ENCODE peak calls at places on chromosomes 2 and 18, in five cellular contexts. J is IMR-90, X is nephron progenitor cell, B is fibroblast of pulmonary artery, O is spleen. Y is an unnamed sample.
A peak's percentile ranks its signal among the peaks of the same experiment; 100 is the strongest.

GRCh38 chr2:100269889-100270288 is 52.4 kb downstream of the LONRF2 start:
- DNase-seq in J (no peak), X (no peak), B (no peak), O (no peak), Y (no peak)

GRCh38 chr2:64489081-64489761 is 34.9 kb upstream of the AFTPH start:
- DNase-seq in J (no peak), X (no peak), B (no peak), O (no peak), Y (no peak)

GRCh38 chr2:109558076-109558882 is 55.5 kb downstream of the SEPTIN10 start:
- DNase-seq in J (peak; percentile 83), X (no peak), B (peak; percentile 95), O (no peak), Y (no peak)

GRCh38 chr18:70058916-70059315 is 111.2 kb upstream of the CD226 start:
- DNase-seq in J (no peak), X (no peak), B (no peak), O (no peak), Y (no peak)

GRCh38 chr2:31151501-31151900 is 13.3 kb upstream of the GALNT14 start:
- DNase-seq in J (no peak), X (no peak), B (no peak), O (no peak), Y (no peak)

GRCh38 chr18:31203086-31203793 is 40.6 kb upstream of the DSC1 start:
- DNase-seq in J (no peak), X (peak; percentile 8), B (peak; percentile 40), O (peak; percentile 83), Y (no peak)

GRCh38 chr18:79476031-79476917 is 80.5 kb downstream of the NFATC1 start:
- DNase-seq in J (no peak), X (no peak), B (no peak), O (peak; percentile 64), Y (no peak)

GRCh38 chr2:240169486-240170353 is 29.3 kb upstream of the OTOS start:
- DNase-seq in J (no peak), X (no peak), B (no peak), O (peak; percentile 66), Y (no peak)

GRCh38 chr2:102100371-102101096 is 42.0 kb upstream of the IL1R1 start:
- DNase-seq in J (peak; percentile 74), X (no peak), B (peak; percentile 62), O (no peak), Y (no peak)

GRCh38 chr2:128473175-128474013 is 154.7 kb upstream of the HS6ST1 start:
- DNase-seq in J (peak; percentile 62), X (peak; percentile 30), B (peak; percentile 77), O (no peak), Y (no peak)

GRCh38 chr2:239855863-239856587 is 169.1 kb downstream of the NDUFA10 start:
- DNase-seq in J (no peak), X (no peak), B (no peak), O (no peak), Y (no peak)

GRCh38 chr2:227642691-227643090 is 23.9 kb upstream of the SCYGR5 start:
- DNase-seq in J (no peak), X (no peak), B (peak; percentile 76), O (no peak), Y (no peak)

GRCh38 chr18:3037423-3037915 is 24.5 kb upstream of the LPIN2 start:
- DNase-seq in J (peak; percentile 90), X (no peak), B (peak; percentile 92), O (no peak), Y (no peak)

GRCh38 chr18:48713302-48713701 is 174.5 kb downstream of the CTIF start:
- DNase-seq in J (no peak), X (no peak), B (peak; percentile 67), O (peak; percentile 76), Y (no peak)

GRCh38 chr18:56997200-56997599 is 149.7 kb upstream of the BOD1L2 start:
- DNase-seq in J (no peak), X (no peak), B (no peak), O (no peak), Y (no peak)

GRCh38 chr2:162075689-162076132 is 1.7 kb upstream of the DPP4 start:
- DNase-seq in J (peak; percentile 82), X (no peak), B (peak; percentile 57), O (no peak), Y (no peak)

GRCh38 chr18:9787126-9787525 is 79.0 kb downstream of the RAB31 start:
- DNase-seq in J (peak; percentile 20), X (no peak), B (no peak), O (no peak), Y (no peak)

GRCh38 chr2:239724851-239725550 is 300.1 kb downstream of the NDUFA10 start:
- DNase-seq in J (no peak), X (no peak), B (no peak), O (peak; percentile 29), Y (no peak)

GRCh38 chr2:201852878-201853415 is 46.6 kb downstream of the CDK15 start:
- DNase-seq in J (peak; percentile 34), X (no peak), B (no peak), O (no peak), Y (no peak)
- TF ChIP-seq CTCF in J (no peak), X (no peak), B (no peak), O (no peak), Y (no peak)

GRCh38 chr2:183093857-183094657 is 15.5 kb downstream of the DUSP19 start:
- DNase-seq in J (peak; percentile 72), X (no peak), B (peak; percentile 70), O (no peak), Y (no peak)
- TF ChIP-seq CTCF in J (peak; percentile 23), X (no peak), B (peak; percentile 15), O (no peak), Y (no peak)

DNA sequence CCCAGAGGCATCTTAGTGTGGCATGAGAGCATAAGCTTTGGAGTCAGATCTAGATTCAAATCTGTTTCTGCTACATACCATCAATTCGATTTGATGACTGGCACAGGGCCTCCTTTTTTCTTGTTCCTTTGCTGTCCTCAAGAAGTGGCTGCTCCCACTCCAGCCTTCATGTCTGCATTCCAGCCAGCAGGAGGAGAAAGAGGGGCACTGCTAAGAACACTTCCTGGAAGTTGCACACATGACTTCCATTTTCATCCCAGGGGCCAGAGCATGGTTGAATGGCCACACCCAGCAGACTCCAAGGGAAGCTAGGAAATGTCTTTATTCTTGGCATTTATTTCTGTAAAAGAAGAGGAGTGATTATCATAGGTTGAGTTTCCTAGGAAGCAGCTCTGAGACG is 50.4 kb downstream of the EML6 start:
- DNase-seq in J (no peak), X (no peak), B (peak; percentile 17), O (no peak), Y (no peak)
- TF ChIP-seq CTCF in J (no peak), X (no peak), B (peak; percentile 26), O (no peak), Y (peak; percentile 53)

GRCh38 chr2:219731173-219731572 is 103.7 kb downstream of the SLC4A3 start:
- DNase-seq in J (no peak), X (no peak), B (no peak), O (no peak), Y (no peak)
- TF ChIP-seq CTCF in J (no peak), X (no peak), B (no peak), O (no peak), Y (no peak)